ENCODE peak calls at places on chromosome 4, in four cellular contexts. C is neural progenitor cell, Y is PC-3, G is HCT116. F is an unnamed sample.

GRCh38 chr4:80268081-80268823 is 1.8 kb downstream of the FGF5 start:
- DNase-seq in C (peak; percentile 17), Y (no peak), G (no peak), F (peak; percentile 47)

GRCh38 chr4:3852751-3853150 is 86.6 kb downstream of the ADRA2C start:
- DNase-seq in C (no peak), Y (no peak), G (no peak), F (no peak)

GRCh38 chr4:139020384-139020783 is 4.8 kb downstream of the NOCT start:
- DNase-seq in C (peak; percentile 19), Y (no peak), G (no peak), F (no peak)

GRCh38 chr4:151690164-151690856 is 70.5 kb downstream of the GATB start:
- DNase-seq in C (peak; percentile 37), Y (peak; percentile 47), G (no peak), F (peak; percentile 77)

GRCh38 chr4:8593268-8594096 is 917 bp downstream of the CPZ start:
- DNase-seq in C (peak; percentile 44), Y (no peak), G (no peak), F (no peak)

GRCh38 chr4:172489896-172490295 is 676.7 kb downstream of the GALNTL6 start:
- DNase-seq in C (no peak), Y (no peak), G (no peak), F (no peak)

GRCh38 chr4:91448668-91449330 is 855.0 kb upstream of the GRID2 start:
- DNase-seq in C (no peak), Y (peak; percentile 53), G (peak; percentile 13), F (peak; percentile 75)

GRCh38 chr4:127131527-127131926 is 501.2 kb upstream of the INTU start:
- DNase-seq in C (no peak), Y (no peak), G (no peak), F (no peak)

GRCh38 chr4:164977243-164978164 is at the start of gene TRIM61:
- DNase-seq in C (no peak), Y (no peak), G (no peak), F (peak; percentile 15)

GRCh38 chr4:48205092-48205491 is 64.5 kb downstream of the TEC start:
- DNase-seq in C (no peak), Y (no peak), G (no peak), F (no peak)

GRCh38 chr4:83221897-83222441 is 62.6 kb downstream of the COQ2 start:
- DNase-seq in C (no peak), Y (no peak), G (no peak), F (no peak)

GRCh38 chr4:120517966-120518365 is 404.6 kb downstream of the PRDM5 start:
- DNase-seq in C (no peak), Y (peak; percentile 85), G (peak; percentile 63), F (peak; percentile 65)

GRCh38 chr4:67533112-67533511 is 12.2 kb downstream of the CENPC start:
- DNase-seq in C (no peak), Y (no peak), G (no peak), F (no peak)

GRCh38 chr4:82201805-82202636 is 171.8 kb downstream of the HNRNPD start:
- DNase-seq in C (peak; percentile 85), Y (peak; percentile 57), G (peak; percentile 36), F (peak; percentile 12)

GRCh38 chr4:77159798-77160197 is 2.8 kb downstream of the CCNG2 start:
- DNase-seq in C (no peak), Y (no peak), G (no peak), F (no peak)

GRCh38 chr4:7192252-7193039 is at the start of gene SORCS2:
- DNase-seq in C (peak; percentile 90), Y (peak; percentile 68), G (no peak), F (no peak)

GRCh38 chr4:68074397-68074796 is 55.3 kb downstream of the TMPRSS11F start:
- DNase-seq in C (no peak), Y (no peak), G (no peak), F (peak; percentile 1)

GRCh38 chr4:3571921-3572320 is 39.7 kb upstream of the LRPAP1 start:
- DNase-seq in C (no peak), Y (no peak), G (no peak), F (no peak)

GRCh38 chr4:47465008-47465407 is 1.5 kb upstream of the COMMD8 start:
- DNase-seq in C (no peak), Y (no peak), G (no peak), F (no peak)

GRCh38 chr4:181799670-181800069 is 443.5 kb upstream of the TENM3 start:
- DNase-seq in C (no peak), Y (no peak), G (no peak), F (no peak)

GRCh38 chr4:26113339-26113940 is 199.4 kb downstream of the SMIM20 start:
- DNase-seq in C (no peak), Y (no peak), G (no peak), F (no peak)

GRCh38 chr4:85496146-85496849 is 21.3 kb downstream of the ARHGAP24 start:
- DNase-seq in C (no peak), Y (peak; percentile 63), G (no peak), F (peak; percentile 47)
- H2AFZ ChIP-seq in C (no peak overlapping the region), Y (peak overlapping the region; percentile 68), G (peak overlapping the region; percentile 29), F (no peak overlapping the region)

DNA sequence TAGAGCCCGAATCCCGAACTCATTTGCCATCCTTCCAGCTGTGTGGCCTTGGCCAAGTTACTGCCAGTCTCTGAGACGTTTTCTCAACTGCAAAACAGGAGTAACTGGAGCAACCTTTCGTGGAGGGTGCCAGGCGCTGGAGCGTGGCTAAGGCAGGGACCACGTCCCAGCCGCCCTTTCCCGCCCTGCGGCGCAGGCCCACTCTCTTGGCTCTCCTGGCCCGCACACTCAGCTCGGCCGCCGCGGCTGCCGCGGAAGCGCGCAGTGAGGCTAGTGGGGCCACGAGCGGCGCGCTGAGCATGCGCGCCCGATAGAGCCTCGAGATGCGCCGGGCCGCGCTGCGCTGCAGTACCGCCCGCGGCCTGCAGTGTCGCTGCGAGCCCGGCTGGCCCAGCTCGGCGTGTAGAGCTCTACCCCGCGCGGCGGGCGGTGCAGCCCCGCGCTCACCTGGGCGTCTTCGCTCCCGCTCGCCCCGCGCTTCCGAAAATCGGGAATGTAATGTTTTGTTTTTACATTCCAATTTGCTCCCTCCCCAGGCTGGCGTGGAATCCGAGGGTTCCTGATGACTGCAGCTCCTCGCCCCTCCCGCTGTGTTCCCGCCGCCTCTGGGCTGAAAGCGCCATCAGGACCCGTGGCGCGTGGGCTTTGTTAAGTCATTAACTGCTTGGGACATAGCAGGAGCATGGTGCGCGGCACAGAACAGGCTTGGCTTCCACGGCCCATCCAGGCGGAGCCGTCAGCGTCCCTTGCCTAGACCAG is 4.0 kb upstream of the ZNF518B start:
- DNase-seq in C (peak; percentile 91), Y (no peak), G (no peak), F (peak; percentile 18)
- TF ChIP-seq EZH2 in C (peak; percentile 82), Y (no peak), G (no peak), F (peak; percentile 40)

GRCh38 chr4:19711871-19712270 is 539.8 kb upstream of the SLIT2 start:
- DNase-seq in C (no peak), Y (peak; percentile 71), G (no peak), F (peak; percentile 85)
- H2AFZ ChIP-seq in C (no peak overlapping the region), Y (peak overlapping the region; percentile 3), G (no peak overlapping the region), F (peak overlapping the region; percentile 11)

DNA sequence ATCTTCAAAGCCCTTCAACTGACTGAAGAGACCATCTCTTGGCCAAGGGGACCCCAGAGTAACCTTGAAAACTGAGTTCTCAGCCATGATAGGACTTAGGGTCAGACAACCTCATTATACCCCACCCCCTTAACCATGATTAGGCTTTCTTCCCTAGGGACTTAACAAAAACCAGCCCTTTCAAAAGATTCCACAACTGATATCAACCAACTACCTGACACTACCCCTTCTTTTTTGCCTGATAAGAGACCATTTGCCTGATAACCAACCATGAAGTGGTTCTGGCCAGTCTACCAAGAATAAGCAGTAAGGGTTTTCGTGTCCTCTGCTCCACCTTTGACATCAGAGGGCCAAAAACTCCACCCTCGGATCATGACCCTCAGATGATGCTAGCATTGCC is 12.5 kb downstream of the TBCK start:
- DNase-seq in C (no peak), Y (no peak), G (no peak), F (no peak)
- TF ChIP-seq EZH2 in C (no peak), Y (no peak), G (no peak), F (no peak)

DNA sequence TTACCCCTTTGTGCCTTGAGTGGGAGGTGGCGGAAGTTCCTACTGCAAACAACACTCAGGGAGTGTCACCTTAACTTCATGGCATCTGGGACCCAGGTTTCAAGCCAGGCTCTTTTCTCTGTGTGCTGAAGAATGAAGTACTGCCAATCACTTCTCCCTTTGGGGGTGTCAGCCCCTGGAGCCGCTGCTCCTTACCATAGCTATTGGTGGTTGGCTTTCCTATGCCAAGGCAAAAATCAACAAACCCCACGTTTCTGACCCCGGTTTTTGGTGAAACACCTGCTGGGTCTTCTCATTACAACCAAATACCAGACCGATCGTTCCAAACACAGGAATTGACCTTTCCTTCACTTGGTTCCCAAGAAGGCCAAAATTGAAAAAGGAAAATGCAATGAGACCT is 19.7 kb upstream of the SLC2A9 start:
- DNase-seq in C (no peak), Y (no peak), G (no peak), F (no peak)
- H2AFZ ChIP-seq in C (no peak overlapping the region), Y (no peak overlapping the region), G (no peak overlapping the region), F (no peak overlapping the region)

GRCh38 chr4:1932736-1933135 is 61.5 kb downstream of the NSD2 start:
- DNase-seq in C (no peak), Y (no peak), G (no peak), F (no peak)
- TF ChIP-seq EZH2 in C (no peak), Y (no peak), G (no peak), F (no peak)

DNA sequence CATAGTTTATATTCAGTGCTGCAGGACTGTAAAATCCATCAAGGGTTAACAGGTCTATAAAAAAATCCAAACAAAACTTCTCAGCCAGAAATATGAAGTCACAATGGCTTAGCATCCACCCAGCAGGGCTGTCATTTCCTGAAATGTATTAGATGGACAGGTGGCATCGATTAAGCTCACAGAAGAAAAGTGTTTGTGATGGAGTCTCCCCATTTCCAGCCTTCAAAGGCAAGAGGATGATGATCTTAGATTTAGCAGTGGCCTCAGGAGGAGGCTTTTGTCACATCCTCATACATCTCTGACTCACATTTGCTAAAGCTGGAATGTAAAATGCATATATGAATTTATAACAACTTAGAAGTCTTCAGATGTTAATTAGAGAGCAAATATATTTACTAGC is 441.8 kb downstream of the SPRY1 start:
- DNase-seq in C (no peak), Y (peak; percentile 2), G (no peak), F (no peak)
- H2AFZ ChIP-seq in C (peak overlapping the region; percentile 60), Y (no peak overlapping the region), G (no peak overlapping the region), F (no peak overlapping the region)

GRCh38 chr4:157713342-157713741 is 459.5 kb downstream of the GASK1B start:
- DNase-seq in C (no peak), Y (peak; percentile 39), G (no peak), F (no peak)
- TF ChIP-seq EZH2 in C (no peak), Y (no peak), G (no peak), F (no peak)

DNA sequence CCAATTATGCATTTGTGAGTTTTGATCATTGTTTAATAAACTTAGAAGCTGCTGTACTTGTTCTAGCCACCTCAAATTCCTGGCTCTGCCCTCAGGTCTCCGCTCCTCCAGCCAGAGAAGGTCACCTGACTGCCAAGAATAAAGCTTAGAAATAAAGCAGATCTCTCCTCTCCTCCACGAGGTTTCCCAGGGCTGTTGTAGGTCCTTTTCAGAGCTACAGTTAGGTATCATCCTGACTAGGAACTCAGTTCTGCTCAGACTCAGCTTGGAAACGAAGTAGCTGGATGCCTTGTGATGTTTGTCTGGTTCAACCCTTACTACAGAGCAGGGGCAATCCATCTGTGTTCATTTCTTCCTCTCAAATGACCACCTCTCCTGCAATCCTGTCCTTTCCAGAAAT is 79.1 kb upstream of the RAPGEF2 start:
- DNase-seq in C (no peak), Y (no peak), G (no peak), F (no peak)
- H2AFZ ChIP-seq in C (peak overlapping the region; percentile 73), Y (no peak overlapping the region), G (no peak overlapping the region), F (no peak overlapping the region)